ENCODE peak calls at places on chromosomes 1 and 21, in eight cellular contexts. U is H1, Y is endothelial cell of umbilical vein, H is HCT116, L is GM23338, E is K562, C is HepG2, S is GM12878. N is an unnamed sample.

GRCh38 chr1:55069280-55069679 is 29.9 kb downstream of the PCSK9 start:
- DNase-seq in C (no peak), H (no peak), L (no peak), Y (no peak), S (no peak), E (no peak), U (no peak), N (no peak)

GRCh38 chr1:201884472-201884871 is 4.2 kb upstream of the SHISA4 start:
- DNase-seq in H (no peak), C (no peak), Y (no peak), E (no peak), L (no peak), S (no peak), U (no peak), N (no peak)

GRCh38 chr1:98277111-98277510 is 356.3 kb upstream of the DPYD start:
- DNase-seq in U (no peak), Y (peak), H (no peak), C (no peak), E (no peak), L (no peak), S (no peak), N (no peak)

GRCh38 chr1:6465461-6466005 is 440 bp downstream of the TNFRSF25 start:
- DNase-seq in H (no peak), C (no peak), L (no peak), E (no peak), U (no peak), S (no peak), Y (no peak), N (no peak)

GRCh38 chr1:12173631-12174121 is 6.9 kb downstream of the TNFRSF1B start:
- DNase-seq in L (no peak), E (peak), C (no peak), H (no peak), S (no peak), U (no peak), Y (no peak), N (no peak)

GRCh38 chr21:33403786-33404571 is 766 bp downstream of the IFNGR2 start:
- DNase-seq in L (peak), C (peak), U (no peak), E (peak), Y (peak), S (no peak), H (no peak), N (no peak)

GRCh38 chr1:40036574-40036973 is 4.0 kb upstream of the CAP1 start:
- DNase-seq in S (no peak), E (peak), Y (peak), C (no peak), H (no peak), U (no peak), L (no peak), N (no peak)

GRCh38 chr1:184801503-184801902 is 46.8 kb upstream of the EDEM3 start:
- DNase-seq in Y (peak), E (no peak), S (no peak), U (no peak), L (no peak), H (no peak), C (no peak), N (no peak)

GRCh38 chr1:88595355-88595754 is 88.7 kb upstream of the PKN2 start:
- DNase-seq in S (peak), L (peak), Y (peak), H (peak), U (no peak), C (peak), E (peak), N (peak)

GRCh38 chr1:82264762-82265161 is 464.0 kb downstream of the ADGRL2 start:
- DNase-seq in U (no peak), Y (no peak), H (no peak), C (no peak), L (no peak), E (no peak), S (no peak), N (no peak)

GRCh38 chr1:17370618-17371017 is 1.4 kb upstream of the PADI6 start:
- DNase-seq in H (peak), S (no peak), E (peak), U (no peak), L (peak), C (peak), Y (no peak), N (no peak)

GRCh38 chr1:225689882-225690459 is 37.0 kb upstream of the ENAH start:
- DNase-seq in C (no peak), L (no peak), Y (no peak), E (no peak), H (no peak), U (no peak), S (no peak), N (no peak)

DNA sequence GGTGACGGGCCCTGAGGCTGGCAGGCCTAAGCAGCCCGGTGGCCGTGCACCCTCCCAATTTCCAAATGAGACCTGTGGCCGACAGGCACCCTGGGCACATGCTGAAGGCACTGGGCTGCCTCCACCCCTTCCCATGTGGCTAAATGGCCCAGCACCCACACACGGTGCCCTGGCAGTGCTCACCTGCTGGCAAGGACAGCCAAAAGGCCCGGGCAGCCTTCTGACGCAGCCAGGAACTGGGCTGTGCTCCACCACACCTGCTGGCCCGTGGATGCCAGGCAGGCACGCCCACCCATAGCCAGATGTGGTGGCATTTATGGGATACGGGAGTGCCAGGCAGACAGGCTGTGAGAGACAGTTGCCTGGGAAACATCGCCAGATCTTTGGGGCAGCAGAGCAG is 4.0 kb upstream of the FAAP20 start:
- DNase-seq in E (no peak), S (no peak), C (no peak), L (no peak), U (no peak), Y (no peak), H (no peak), N (no peak)
- TF ChIP-seq POLR2AphosphoS5 in E (no peak), S (no peak), C (no peak), L (no peak), U (no peak), Y (no peak), H (no peak), N (no peak)

DNA sequence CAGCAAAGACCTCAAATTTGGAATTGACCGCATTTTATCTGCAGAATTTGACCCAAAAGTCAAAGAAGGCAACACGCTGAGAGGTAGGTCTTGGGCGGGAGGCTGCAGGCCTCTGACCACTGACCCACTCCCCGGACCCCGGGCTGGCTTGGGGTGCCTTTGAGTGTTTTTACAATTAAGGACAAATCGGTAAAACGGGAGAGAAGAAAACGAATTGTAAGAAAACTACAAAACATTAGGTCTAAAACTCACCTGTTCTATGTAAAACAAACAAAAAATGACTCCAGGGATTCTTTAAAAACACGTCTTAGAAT is 1.1 kb downstream of the HLX start:
- DNase-seq in C (no peak), S (no peak), H (no peak), L (no peak), U (no peak), E (no peak), Y (no peak), N (no peak)
- TF ChIP-seq EZH2 in C (no peak), S (no peak), H (no peak), L (peak), U (peak), E (no peak), Y (peak), N (peak)

GRCh38 chr1:218330043-218330623 is 15.0 kb upstream of the TGFB2 start:
- DNase-seq in L (peak), S (no peak), U (no peak), Y (peak), E (peak), H (peak), C (peak), N (no peak)
- TF ChIP-seq POLR2AphosphoS5 in L (no peak), S (no peak), U (no peak), Y (no peak), E (no peak), H (no peak), C (no peak), N (no peak)

DNA sequence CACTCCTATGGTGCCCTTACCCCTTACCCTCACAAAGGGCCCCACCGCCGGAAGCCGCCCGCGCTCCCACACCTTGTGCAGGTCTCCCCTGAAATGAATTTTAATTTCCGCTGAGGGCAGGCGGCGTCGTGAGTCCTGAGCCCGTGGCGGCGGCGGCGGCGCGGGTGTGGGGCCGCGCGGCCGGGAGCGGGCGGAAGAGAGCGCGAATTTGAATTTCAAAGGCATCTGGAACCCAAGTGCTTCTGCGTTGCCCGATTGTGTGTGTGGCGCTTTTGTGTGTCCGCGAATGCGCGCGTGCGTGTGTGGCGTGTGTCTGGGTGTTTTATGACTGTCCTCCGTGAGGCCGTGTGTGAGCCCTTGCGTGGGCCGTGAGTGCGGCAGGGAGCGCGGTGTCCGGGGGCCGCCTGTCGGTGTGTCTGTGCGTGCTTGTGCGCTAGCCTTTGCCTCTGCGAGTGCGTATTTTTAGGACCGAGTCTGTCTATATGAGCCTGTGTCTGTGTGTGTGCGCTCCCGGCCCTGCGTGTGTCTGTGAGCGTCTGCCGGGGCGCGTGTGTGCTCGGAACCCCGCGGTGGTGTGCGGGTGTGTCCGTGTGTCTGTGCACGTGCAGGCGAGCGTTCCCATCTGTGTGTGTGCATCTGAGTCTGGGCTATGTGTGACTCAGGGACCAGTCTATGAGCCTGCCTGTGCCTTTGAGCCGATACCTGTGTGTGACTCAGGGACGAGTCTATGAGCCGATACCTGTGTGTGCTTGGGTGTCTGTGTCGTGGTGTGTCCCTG is 7.9 kb upstream of the ADGRB2 start:
- DNase-seq in C (no peak), H (no peak), L (no peak), E (no peak), S (no peak), Y (no peak), U (no peak), N (no peak)
- TF ChIP-seq EZH2 in C (no peak), H (no peak), L (peak), E (no peak), S (peak), Y (peak), U (peak), N (no peak)

GRCh38 chr1:203480525-203481084 is 5.0 kb downstream of the PRELP start:
- DNase-seq in H (peak), L (peak), S (no peak), U (no peak), Y (peak), C (no peak), E (peak), N (no peak)
- TF ChIP-seq POLR2AphosphoS5 in H (peak), L (no peak), S (no peak), U (no peak), Y (peak), C (no peak), E (no peak), N (no peak)

GRCh38 chr1:33872681-33873080 is 8.8 kb downstream of the HMGB4 start:
- DNase-seq in S (no peak), H (no peak), C (no peak), U (no peak), Y (no peak), E (no peak), L (no peak), N (no peak)
- TF ChIP-seq EZH2 in S (no peak), H (no peak), C (no peak), U (no peak), Y (no peak), E (no peak), L (no peak), N (no peak)

DNA sequence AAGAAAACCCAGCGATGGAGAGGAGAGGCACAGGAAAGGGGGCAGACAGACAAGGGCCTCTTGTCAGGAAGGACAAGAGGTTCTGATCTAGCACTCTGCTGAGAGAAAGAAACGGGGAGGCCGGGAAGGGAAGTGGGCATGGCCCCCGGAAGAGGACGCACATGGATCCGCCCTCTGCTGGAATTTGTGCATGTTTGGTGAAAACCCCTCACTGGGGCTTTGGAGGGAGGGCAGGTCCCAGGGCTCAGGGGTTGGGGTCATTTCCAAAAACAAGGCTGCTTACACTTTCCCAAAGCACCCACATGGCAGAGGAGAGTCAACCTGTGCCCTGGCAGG is 32.4 kb upstream of the ECE1 start:
- DNase-seq in E (no peak), U (no peak), L (no peak), C (no peak), H (no peak), Y (no peak), S (no peak), N (no peak)
- TF ChIP-seq POLR2AphosphoS5 in E (no peak), U (no peak), L (no peak), C (no peak), H (no peak), Y (peak), S (no peak), N (no peak)

DNA sequence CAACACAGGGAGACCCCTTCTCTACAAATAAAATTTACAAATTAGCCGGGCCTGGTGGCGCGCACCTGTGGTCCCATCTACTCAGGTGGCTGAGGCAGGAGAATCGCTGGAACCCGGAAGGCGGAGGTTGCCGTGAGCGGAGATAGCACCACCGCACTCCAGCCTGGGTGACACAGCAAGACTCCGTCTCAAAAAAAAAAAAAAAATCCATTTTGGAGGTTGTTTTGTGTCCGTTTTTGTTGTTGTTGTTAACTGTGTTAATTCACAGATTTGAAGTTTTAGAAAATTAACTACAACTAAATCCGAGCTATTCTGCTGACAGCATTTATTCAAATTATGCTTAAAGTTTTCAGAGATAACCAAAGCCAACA is 618 bp downstream of the CLCC1 start:
- DNase-seq in Y (no peak), E (no peak), H (no peak), L (peak), C (peak), S (no peak), U (no peak), N (no peak)
- TF ChIP-seq EZH2 in Y (no peak), E (no peak), H (no peak), L (no peak), C (no peak), S (no peak), U (no peak), N (no peak)

GRCh38 chr1:243254233-243254926 is 701 bp downstream of the CEP170 start:
- DNase-seq in Y (peak), U (no peak), E (peak), S (no peak), C (peak), L (peak), H (no peak), N (no peak)
- TF ChIP-seq POLR2AphosphoS5 in Y (peak), U (peak), E (peak), S (peak), C (no peak), L (no peak), H (no peak), N (no peak)

DNA sequence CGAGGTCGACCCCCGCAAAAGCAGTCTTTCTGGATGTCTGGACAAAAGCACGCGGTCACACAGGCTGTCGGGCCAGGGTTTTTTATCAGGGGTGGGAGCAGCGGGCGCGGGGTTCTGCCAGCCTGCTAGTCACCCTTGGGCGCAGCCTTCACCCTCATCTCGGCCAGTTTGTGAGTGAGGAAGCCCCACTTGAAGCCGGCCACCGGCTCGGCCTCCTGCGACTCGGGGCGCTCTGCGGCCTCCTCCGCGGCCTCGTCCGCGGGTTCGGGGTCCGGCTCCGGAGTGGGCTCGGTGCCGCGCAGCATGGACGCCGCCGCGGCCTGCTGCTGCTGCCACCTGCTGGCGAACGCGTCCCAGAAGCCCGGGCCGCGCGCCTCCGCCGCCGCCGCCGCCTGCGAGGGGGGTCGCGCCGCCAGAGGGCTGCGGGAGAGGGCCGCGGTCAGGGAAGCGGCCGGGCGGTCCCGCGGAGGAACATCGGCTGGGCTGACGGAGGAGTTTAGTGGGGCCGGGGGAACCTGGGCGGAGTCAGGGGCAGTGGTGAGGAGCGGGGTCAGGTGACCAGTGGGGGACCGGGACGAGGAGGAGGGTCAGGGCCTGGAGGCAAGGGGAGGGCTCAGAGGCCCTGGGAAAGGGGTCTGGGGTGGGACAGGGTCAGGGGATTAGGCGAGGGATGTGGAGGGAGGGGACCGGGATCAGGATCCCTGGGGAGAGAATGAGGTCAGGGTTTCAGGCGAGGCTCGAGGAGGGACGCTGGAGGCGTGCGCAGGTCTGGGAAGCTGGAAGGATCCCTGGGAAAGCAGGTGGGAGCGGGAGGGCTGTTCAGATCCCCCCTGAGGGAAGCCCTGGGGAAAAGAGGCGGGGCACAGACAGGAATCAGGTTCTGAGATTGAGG is 4.5 kb downstream of the C1orf232 start:
- DNase-seq in U (no peak), S (no peak), E (peak), Y (peak), H (no peak), L (peak), C (no peak), N (no peak)
- TF ChIP-seq EZH2 in U (no peak), S (no peak), E (no peak), Y (no peak), H (no peak), L (no peak), C (no peak), N (no peak)